ENCODE peak calls at places on chromosomes 16 and 17, in ten cellular contexts. One of them, this sample, is unnamed.

GRCh38 chr17:4852504-4853075 is 19.4 kb downstream of the MINK1 start:
- DNase-seq in BJ: no peak
- DNase-seq in stomach: no peak
- DNase-seq in ascending aorta: no peak
- DNase-seq in T-helper 1 cell: peak; percentile 24
- DNase-seq in glutamatergic neuron: no peak
- DNase-seq in activated naive CD4-positive, alpha-beta T cell: no peak
- DNase-seq in A549: peak; percentile 56
- DNase-seq in AG09309: peak; percentile 28
- DNase-seq in EL: peak; percentile 71
- DNase-seq in this sample: peak; percentile 21

GRCh38 chr16:56657555-56658430 is at the start of gene MT1F:
- DNase-seq in BJ: no peak
- DNase-seq in stomach: peak; percentile 98
- DNase-seq in ascending aorta: peak; percentile 49
- DNase-seq in T-helper 1 cell: peak; percentile 62
- DNase-seq in glutamatergic neuron: peak; percentile 68
- DNase-seq in activated naive CD4-positive, alpha-beta T cell: peak; percentile 50
- DNase-seq in A549: peak; percentile 78
- DNase-seq in AG09309: no peak
- DNase-seq in EL: peak; percentile 60
- DNase-seq in this sample: no peak

GRCh38 chr16:278863-279366 is 1.5 kb upstream of the ARHGDIG start:
- DNase-seq in BJ: no peak
- DNase-seq in stomach: peak; percentile 87
- DNase-seq in ascending aorta: no peak
- DNase-seq in T-helper 1 cell: peak; percentile 25
- DNase-seq in glutamatergic neuron: no peak
- DNase-seq in activated naive CD4-positive, alpha-beta T cell: no peak
- DNase-seq in A549: peak; percentile 80
- DNase-seq in AG09309: no peak
- DNase-seq in EL: peak; percentile 21
- DNase-seq in this sample: peak; percentile 55

GRCh38 chr17:58317421-58318064 is 11.1 kb downstream of the TSPOAP1 start:
- DNase-seq in BJ: peak; percentile 14
- DNase-seq in stomach: peak; percentile 63
- DNase-seq in ascending aorta: no peak
- DNase-seq in T-helper 1 cell: peak; percentile 51
- DNase-seq in glutamatergic neuron: peak; percentile 49
- DNase-seq in activated naive CD4-positive, alpha-beta T cell: peak; percentile 41
- DNase-seq in A549: peak; percentile 77
- DNase-seq in AG09309: peak; percentile 29
- DNase-seq in EL: peak; percentile 85
- DNase-seq in this sample: peak; percentile 94

GRCh38 chr17:18109935-18110334 is 1.4 kb downstream of the MYO15A start:
- DNase-seq in BJ: no peak
- DNase-seq in stomach: no peak
- DNase-seq in ascending aorta: no peak
- DNase-seq in T-helper 1 cell: no peak
- DNase-seq in glutamatergic neuron: no peak
- DNase-seq in activated naive CD4-positive, alpha-beta T cell: no peak
- DNase-seq in A549: no peak
- DNase-seq in AG09309: no peak
- DNase-seq in EL: no peak
- DNase-seq in this sample: no peak

GRCh38 chr16:85041184-85041928 is 13.8 kb downstream of the KIAA0513 start:
- DNase-seq in BJ: no peak
- DNase-seq in stomach: no peak
- DNase-seq in ascending aorta: no peak
- DNase-seq in T-helper 1 cell: no peak
- DNase-seq in glutamatergic neuron: peak; percentile 57
- DNase-seq in activated naive CD4-positive, alpha-beta T cell: no peak
- DNase-seq in A549: no peak
- DNase-seq in AG09309: no peak
- DNase-seq in EL: no peak
- DNase-seq in this sample: no peak

GRCh38 chr17:7855643-7856080 is 796 bp downstream of the TMEM88 start:
- DNase-seq in BJ: no peak
- DNase-seq in stomach: no peak
- DNase-seq in ascending aorta: no peak
- DNase-seq in T-helper 1 cell: no peak
- DNase-seq in glutamatergic neuron: no peak
- DNase-seq in activated naive CD4-positive, alpha-beta T cell: no peak
- DNase-seq in A549: no peak
- DNase-seq in AG09309: no peak
- DNase-seq in EL: no peak
- DNase-seq in this sample: no peak

GRCh38 chr16:1093284-1094123 is 2.5 kb downstream of the C1QTNF8 start:
- DNase-seq in BJ: no peak
- DNase-seq in stomach: no peak
- DNase-seq in ascending aorta: no peak
- DNase-seq in T-helper 1 cell: no peak
- DNase-seq in glutamatergic neuron: no peak
- DNase-seq in activated naive CD4-positive, alpha-beta T cell: no peak
- DNase-seq in A549: peak; percentile 78
- DNase-seq in AG09309: no peak
- DNase-seq in EL: peak; percentile 11
- DNase-seq in this sample: no peak

GRCh38 chr17:3627768-3628167 is 8.3 kb downstream of the SHPK start:
- DNase-seq in BJ: no peak
- DNase-seq in stomach: no peak
- DNase-seq in ascending aorta: no peak
- DNase-seq in T-helper 1 cell: no peak
- DNase-seq in glutamatergic neuron: no peak
- DNase-seq in activated naive CD4-positive, alpha-beta T cell: no peak
- DNase-seq in A549: no peak
- DNase-seq in AG09309: no peak
- DNase-seq in EL: no peak
- DNase-seq in this sample: no peak

GRCh38 chr16:34801875-34802274 is 1342.5 kb downstream of the TP53TG3F start:
- DNase-seq in BJ: no peak
- DNase-seq in stomach: peak; percentile 24
- DNase-seq in ascending aorta: no peak
- DNase-seq in T-helper 1 cell: no peak
- DNase-seq in glutamatergic neuron: no peak
- DNase-seq in activated naive CD4-positive, alpha-beta T cell: no peak
- DNase-seq in A549: no peak
- DNase-seq in AG09309: no peak
- DNase-seq in EL: no peak
- DNase-seq in this sample: no peak

GRCh38 chr16:86365513-86366040 is 144.8 kb upstream of the FOXF1 start:
- DNase-seq in BJ: no peak
- DNase-seq in stomach: no peak
- DNase-seq in ascending aorta: no peak
- DNase-seq in T-helper 1 cell: no peak
- DNase-seq in glutamatergic neuron: no peak
- DNase-seq in activated naive CD4-positive, alpha-beta T cell: no peak
- DNase-seq in A549: no peak
- DNase-seq in AG09309: no peak
- DNase-seq in EL: no peak
- DNase-seq in this sample: no peak

GRCh38 chr17:78868391-78868790 is 27.8 kb upstream of the USP36 start:
- DNase-seq in BJ: peak; percentile 52
- DNase-seq in stomach: no peak
- DNase-seq in ascending aorta: no peak
- DNase-seq in T-helper 1 cell: no peak
- DNase-seq in glutamatergic neuron: no peak
- DNase-seq in activated naive CD4-positive, alpha-beta T cell: no peak
- DNase-seq in A549: no peak
- DNase-seq in AG09309: peak; percentile 64
- DNase-seq in EL: peak; percentile 76
- DNase-seq in this sample: peak; percentile 62

GRCh38 chr17:76974721-76975120 is 106.5 kb downstream of the MGAT5B start:
- DNase-seq in BJ: no peak
- DNase-seq in stomach: no peak
- DNase-seq in ascending aorta: no peak
- DNase-seq in T-helper 1 cell: no peak
- DNase-seq in glutamatergic neuron: no peak
- DNase-seq in activated naive CD4-positive, alpha-beta T cell: no peak
- DNase-seq in A549: no peak
- DNase-seq in AG09309: no peak
- DNase-seq in EL: no peak
- DNase-seq in this sample: no peak

GRCh38 chr17:27226611-27227234 is 67.2 kb upstream of the WSB1 start:
- DNase-seq in BJ: no peak
- DNase-seq in stomach: no peak
- DNase-seq in ascending aorta: no peak
- DNase-seq in T-helper 1 cell: no peak
- DNase-seq in glutamatergic neuron: no peak
- DNase-seq in activated naive CD4-positive, alpha-beta T cell: no peak
- DNase-seq in A549: peak; percentile 73
- DNase-seq in AG09309: no peak
- DNase-seq in EL: peak; percentile 51
- DNase-seq in this sample: peak; percentile 56

GRCh38 chr17:21814776-21815175 is 122.5 kb downstream of the KCNJ18 start:
- DNase-seq in BJ: no peak
- DNase-seq in stomach: no peak
- DNase-seq in ascending aorta: no peak
- DNase-seq in T-helper 1 cell: no peak
- DNase-seq in glutamatergic neuron: no peak
- DNase-seq in activated naive CD4-positive, alpha-beta T cell: no peak
- DNase-seq in A549: no peak
- DNase-seq in AG09309: no peak
- DNase-seq in EL: no peak
- DNase-seq in this sample: no peak

GRCh38 chr16:22815863-22816262 is 1.9 kb downstream of the HS3ST2 start:
- DNase-seq in BJ: no peak
- DNase-seq in stomach: no peak
- DNase-seq in ascending aorta: no peak
- DNase-seq in T-helper 1 cell: no peak
- DNase-seq in glutamatergic neuron: no peak
- DNase-seq in activated naive CD4-positive, alpha-beta T cell: no peak
- DNase-seq in A549: no peak
- DNase-seq in AG09309: no peak
- DNase-seq in EL: no peak
- DNase-seq in this sample: no peak

GRCh38 chr16:51818342-51818944 is 667.4 kb upstream of the SALL1 start:
- DNase-seq in BJ: no peak
- DNase-seq in stomach: peak; percentile 78
- DNase-seq in ascending aorta: no peak
- DNase-seq in T-helper 1 cell: no peak
- DNase-seq in glutamatergic neuron: peak; percentile 82
- DNase-seq in activated naive CD4-positive, alpha-beta T cell: no peak
- DNase-seq in A549: peak; percentile 46
- DNase-seq in AG09309: no peak
- DNase-seq in EL: peak; percentile 37
- DNase-seq in this sample: peak; percentile 33

GRCh38 chr16:74667215-74667765 is 613 bp upstream of the RFWD3 start:
- DNase-seq in BJ: peak; percentile 0
- DNase-seq in stomach: peak; percentile 34
- DNase-seq in ascending aorta: no peak
- DNase-seq in T-helper 1 cell: peak; percentile 6
- DNase-seq in glutamatergic neuron: peak; percentile 35
- DNase-seq in activated naive CD4-positive, alpha-beta T cell: no peak
- DNase-seq in A549: peak; percentile 14
- DNase-seq in AG09309: no peak
- DNase-seq in EL: peak; percentile 25
- DNase-seq in this sample: peak; percentile 45

GRCh38 chr16:47311738-47312505 is 148.9 kb downstream of the ITFG1 start:
- DNase-seq in BJ: no peak
- DNase-seq in stomach: no peak
- DNase-seq in ascending aorta: no peak
- DNase-seq in T-helper 1 cell: no peak
- DNase-seq in glutamatergic neuron: no peak
- DNase-seq in activated naive CD4-positive, alpha-beta T cell: no peak
- DNase-seq in A549: peak; percentile 10
- DNase-seq in AG09309: no peak
- DNase-seq in EL: peak; percentile 11
- DNase-seq in this sample: peak; percentile 50

GRCh38 chr17:77756028-77756427 is 202.5 kb upstream of the TNRC6C start:
- DNase-seq in BJ: no peak
- DNase-seq in stomach: no peak
- DNase-seq in ascending aorta: no peak
- DNase-seq in T-helper 1 cell: no peak
- DNase-seq in glutamatergic neuron: no peak
- DNase-seq in activated naive CD4-positive, alpha-beta T cell: no peak
- DNase-seq in A549: no peak
- DNase-seq in AG09309: no peak
- DNase-seq in EL: no peak
- DNase-seq in this sample: no peak

GRCh38 chr16:48901712-48902374 is 291.9 kb upstream of the N4BP1 start:
- DNase-seq in BJ: no peak
- DNase-seq in stomach: no peak
- DNase-seq in ascending aorta: no peak
- DNase-seq in T-helper 1 cell: no peak
- DNase-seq in glutamatergic neuron: peak; percentile 33
- DNase-seq in activated naive CD4-positive, alpha-beta T cell: no peak
- DNase-seq in A549: no peak
- DNase-seq in AG09309: no peak
- DNase-seq in EL: no peak
- DNase-seq in this sample: peak; percentile 20

GRCh38 chr16:51638338-51639135 is 487.5 kb upstream of the SALL1 start:
- DNase-seq in BJ: no peak
- DNase-seq in stomach: no peak
- DNase-seq in ascending aorta: no peak
- DNase-seq in T-helper 1 cell: no peak
- DNase-seq in glutamatergic neuron: no peak
- DNase-seq in activated naive CD4-positive, alpha-beta T cell: no peak
- DNase-seq in A549: no peak
- DNase-seq in AG09309: no peak
- DNase-seq in EL: peak; percentile 9
- DNase-seq in this sample: peak; percentile 14

GRCh38 chr16:28257256-28257655 is 35.1 kb upstream of the SBK1 start:
- DNase-seq in BJ: no peak
- DNase-seq in stomach: no peak
- DNase-seq in ascending aorta: no peak
- DNase-seq in T-helper 1 cell: no peak
- DNase-seq in glutamatergic neuron: no peak
- DNase-seq in activated naive CD4-positive, alpha-beta T cell: no peak
- DNase-seq in A549: no peak
- DNase-seq in AG09309: no peak
- DNase-seq in EL: no peak
- DNase-seq in this sample: no peak

GRCh38 chr17:9238340-9239259 is 217.3 kb downstream of the NTN1 start:
- DNase-seq in BJ: no peak
- DNase-seq in stomach: no peak
- DNase-seq in ascending aorta: no peak
- DNase-seq in T-helper 1 cell: no peak
- DNase-seq in glutamatergic neuron: peak; percentile 3
- DNase-seq in activated naive CD4-positive, alpha-beta T cell: no peak
- DNase-seq in A549: no peak
- DNase-seq in AG09309: no peak
- DNase-seq in EL: no peak
- DNase-seq in this sample: no peak

GRCh38 chr17:8126306-8127066 is 2.6 kb upstream of the HES7 start:
- DNase-seq in BJ: no peak
- DNase-seq in stomach: no peak
- DNase-seq in ascending aorta: no peak
- DNase-seq in T-helper 1 cell: peak; percentile 55
- DNase-seq in glutamatergic neuron: peak; percentile 65
- DNase-seq in activated naive CD4-positive, alpha-beta T cell: no peak
- DNase-seq in A549: peak; percentile 80
- DNase-seq in AG09309: no peak
- DNase-seq in EL: peak; percentile 61
- DNase-seq in this sample: peak; percentile 48

GRCh38 chr16:47638175-47638574 is 177.0 kb downstream of the PHKB start:
- DNase-seq in BJ: no peak
- DNase-seq in stomach: no peak
- DNase-seq in ascending aorta: no peak
- DNase-seq in T-helper 1 cell: no peak
- DNase-seq in glutamatergic neuron: no peak
- DNase-seq in activated naive CD4-positive, alpha-beta T cell: no peak
- DNase-seq in A549: no peak
- DNase-seq in AG09309: no peak
- DNase-seq in EL: no peak
- DNase-seq in this sample: no peak

GRCh38 chr16:69187891-69188451 is 1.0 kb downstream of the SNTB2 start:
- DNase-seq in BJ: no peak
- DNase-seq in stomach: peak; percentile 43
- DNase-seq in ascending aorta: no peak
- DNase-seq in T-helper 1 cell: peak; percentile 24
- DNase-seq in glutamatergic neuron: peak; percentile 23
- DNase-seq in activated naive CD4-positive, alpha-beta T cell: no peak
- DNase-seq in A549: peak; percentile 34
- DNase-seq in AG09309: no peak
- DNase-seq in EL: peak; percentile 49
- DNase-seq in this sample: peak; percentile 51

GRCh38 chr17:27381007-27381501 is 75.2 kb upstream of the KSR1 start:
- DNase-seq in BJ: no peak
- DNase-seq in stomach: peak; percentile 63
- DNase-seq in ascending aorta: no peak
- DNase-seq in T-helper 1 cell: peak; percentile 71
- DNase-seq in glutamatergic neuron: peak; percentile 82
- DNase-seq in activated naive CD4-positive, alpha-beta T cell: peak; percentile 29
- DNase-seq in A549: peak; percentile 90
- DNase-seq in AG09309: no peak
- DNase-seq in EL: peak; percentile 36
- DNase-seq in this sample: peak; percentile 15